ENCODE peak calls at places on chromosomes 16 and 17, in eight cellular contexts. One of them, this sample, is unnamed.

GRCh38 chr17:78176548-78177025 is 8.2 kb downstream of the SYNGR2 start:
- DNase-seq in right lobe of liver: peak; percentile 71
- DNase-seq in mucosa of descending colon: peak; percentile 87
- DNase-seq in sigmoid colon: peak; percentile 84
- DNase-seq in tibial artery: peak; percentile 56
- DNase-seq in stomach: peak; percentile 84
- DNase-seq in fibroblast of the aortic adventitia: peak; percentile 49
- DNase-seq in A549: peak; percentile 86
- DNase-seq in this sample: peak; percentile 87

GRCh38 chr16:10521681-10522274 is 58.6 kb downstream of the EMP2 start:
- DNase-seq in right lobe of liver: peak; percentile 41
- DNase-seq in mucosa of descending colon: no peak
- DNase-seq in sigmoid colon: peak; percentile 76
- DNase-seq in tibial artery: peak; percentile 70
- DNase-seq in stomach: peak; percentile 65
- DNase-seq in fibroblast of the aortic adventitia: peak; percentile 81
- DNase-seq in A549: peak; percentile 45
- DNase-seq in this sample: no peak

GRCh38 chr17:38464251-38464722 is 36.0 kb downstream of the ARHGAP23 start:
- DNase-seq in right lobe of liver: no peak
- DNase-seq in mucosa of descending colon: no peak
- DNase-seq in sigmoid colon: peak; percentile 87
- DNase-seq in tibial artery: peak; percentile 74
- DNase-seq in stomach: peak; percentile 50
- DNase-seq in fibroblast of the aortic adventitia: no peak
- DNase-seq in A549: no peak
- DNase-seq in this sample: no peak

GRCh38 chr16:69660166-69660565 is 66.2 kb downstream of the NQO1 start:
- DNase-seq in right lobe of liver: no peak
- DNase-seq in mucosa of descending colon: no peak
- DNase-seq in sigmoid colon: no peak
- DNase-seq in tibial artery: no peak
- DNase-seq in stomach: no peak
- DNase-seq in fibroblast of the aortic adventitia: no peak
- DNase-seq in A549: no peak
- DNase-seq in this sample: no peak

GRCh38 chr16:89670496-89671431 is 13.1 kb downstream of the SPATA33 start:
- DNase-seq in right lobe of liver: no peak
- DNase-seq in mucosa of descending colon: no peak
- DNase-seq in sigmoid colon: no peak
- DNase-seq in tibial artery: no peak
- DNase-seq in stomach: no peak
- DNase-seq in fibroblast of the aortic adventitia: peak; percentile 34
- DNase-seq in A549: no peak
- DNase-seq in this sample: no peak

GRCh38 chr17:80892019-80892855 is 99.4 kb upstream of the CHMP6 start:
- DNase-seq in right lobe of liver: no peak
- DNase-seq in mucosa of descending colon: peak; percentile 86
- DNase-seq in sigmoid colon: peak; percentile 77
- DNase-seq in tibial artery: peak; percentile 80
- DNase-seq in stomach: no peak
- DNase-seq in fibroblast of the aortic adventitia: peak; percentile 92
- DNase-seq in A549: peak; percentile 97
- DNase-seq in this sample: peak; percentile 83

GRCh38 chr17:15496735-15497134 is 29.3 kb upstream of the CDRT4 start:
- DNase-seq in right lobe of liver: no peak
- DNase-seq in mucosa of descending colon: no peak
- DNase-seq in sigmoid colon: no peak
- DNase-seq in tibial artery: no peak
- DNase-seq in stomach: no peak
- DNase-seq in fibroblast of the aortic adventitia: peak; percentile 10
- DNase-seq in A549: no peak
- DNase-seq in this sample: no peak

GRCh38 chr17:30824002-30824355 is 513 bp downstream of the CRLF3 start:
- DNase-seq in right lobe of liver: peak; percentile 36
- DNase-seq in mucosa of descending colon: no peak
- DNase-seq in sigmoid colon: no peak
- DNase-seq in tibial artery: peak; percentile 34
- DNase-seq in stomach: no peak
- DNase-seq in fibroblast of the aortic adventitia: no peak
- DNase-seq in A549: peak; percentile 64
- DNase-seq in this sample: no peak

GRCh38 chr16:11100239-11100750 is 155.7 kb downstream of the SOCS1 start:
- DNase-seq in right lobe of liver: no peak
- DNase-seq in mucosa of descending colon: no peak
- DNase-seq in sigmoid colon: peak; percentile 92
- DNase-seq in tibial artery: peak; percentile 67
- DNase-seq in stomach: peak; percentile 63
- DNase-seq in fibroblast of the aortic adventitia: peak; percentile 94
- DNase-seq in A549: no peak
- DNase-seq in this sample: peak; percentile 68

GRCh38 chr16:89386337-89386736 is 104.0 kb downstream of the ANKRD11 start:
- DNase-seq in right lobe of liver: no peak
- DNase-seq in mucosa of descending colon: no peak
- DNase-seq in sigmoid colon: peak; percentile 51
- DNase-seq in tibial artery: no peak
- DNase-seq in stomach: no peak
- DNase-seq in fibroblast of the aortic adventitia: no peak
- DNase-seq in A549: no peak
- DNase-seq in this sample: no peak

GRCh38 chr16:85172465-85173071 is 60.3 kb upstream of the CIBAR2 start:
- DNase-seq in right lobe of liver: peak; percentile 71
- DNase-seq in mucosa of descending colon: peak; percentile 43
- DNase-seq in sigmoid colon: no peak
- DNase-seq in tibial artery: no peak
- DNase-seq in stomach: no peak
- DNase-seq in fibroblast of the aortic adventitia: no peak
- DNase-seq in A549: peak; percentile 66
- DNase-seq in this sample: no peak

GRCh38 chr16:85169333-85170065 is 57.2 kb upstream of the CIBAR2 start:
- DNase-seq in right lobe of liver: no peak
- DNase-seq in mucosa of descending colon: peak; percentile 34
- DNase-seq in sigmoid colon: no peak
- DNase-seq in tibial artery: no peak
- DNase-seq in stomach: no peak
- DNase-seq in fibroblast of the aortic adventitia: peak; percentile 34
- DNase-seq in A549: no peak
- DNase-seq in this sample: no peak

GRCh38 chr16:85170066-85171003 is 58.1 kb upstream of the CIBAR2 start:
- DNase-seq in right lobe of liver: no peak
- DNase-seq in mucosa of descending colon: peak; percentile 47
- DNase-seq in sigmoid colon: no peak
- DNase-seq in tibial artery: no peak
- DNase-seq in stomach: no peak
- DNase-seq in fibroblast of the aortic adventitia: no peak
- DNase-seq in A549: no peak
- DNase-seq in this sample: no peak

GRCh38 chr16:85171809-85172464 is 59.7 kb upstream of the CIBAR2 start:
- DNase-seq in right lobe of liver: no peak
- DNase-seq in mucosa of descending colon: peak; percentile 36
- DNase-seq in sigmoid colon: no peak
- DNase-seq in tibial artery: no peak
- DNase-seq in stomach: no peak
- DNase-seq in fibroblast of the aortic adventitia: no peak
- DNase-seq in A549: no peak
- DNase-seq in this sample: no peak

GRCh38 chr16:85171004-85171808 is 58.9 kb upstream of the CIBAR2 start:
- DNase-seq in right lobe of liver: no peak
- DNase-seq in mucosa of descending colon: peak; percentile 41
- DNase-seq in sigmoid colon: no peak
- DNase-seq in tibial artery: no peak
- DNase-seq in stomach: no peak
- DNase-seq in fibroblast of the aortic adventitia: no peak
- DNase-seq in A549: no peak
- DNase-seq in this sample: no peak
- H3K4me3 ChIP-seq in right lobe of liver: peak overlapping the region; percentile 21
- H3K4me3 ChIP-seq in mucosa of descending colon: no peak overlapping the region
- H3K4me3 ChIP-seq in sigmoid colon: peak overlapping the region; percentile 30
- H3K4me3 ChIP-seq in tibial artery: peak overlapping the region; percentile 15
- H3K4me3 ChIP-seq in stomach: peak overlapping the region; percentile 56
- H3K4me3 ChIP-seq in fibroblast of the aortic adventitia: peak overlapping the region; percentile 55
- H3K4me3 ChIP-seq in A549: no peak overlapping the region
- H3K4me3 ChIP-seq in this sample: no peak overlapping the region

GRCh38 chr17:29731589-29731929 is 108.8 kb upstream of the CORO6 start:
- DNase-seq in right lobe of liver: no peak
- DNase-seq in mucosa of descending colon: no peak
- DNase-seq in sigmoid colon: no peak
- DNase-seq in tibial artery: no peak
- DNase-seq in stomach: no peak
- DNase-seq in fibroblast of the aortic adventitia: no peak
- DNase-seq in A549: no peak
- DNase-seq in this sample: no peak

GRCh38 chr17:29732209-29732608 is 109.5 kb upstream of the CORO6 start:
- DNase-seq in right lobe of liver: no peak
- DNase-seq in mucosa of descending colon: no peak
- DNase-seq in sigmoid colon: no peak
- DNase-seq in tibial artery: no peak
- DNase-seq in stomach: no peak
- DNase-seq in fibroblast of the aortic adventitia: no peak
- DNase-seq in A549: no peak
- DNase-seq in this sample: no peak

GRCh38 chr17:29733151-29733550 is 110.4 kb upstream of the CORO6 start:
- DNase-seq in right lobe of liver: no peak
- DNase-seq in mucosa of descending colon: no peak
- DNase-seq in sigmoid colon: no peak
- DNase-seq in tibial artery: no peak
- DNase-seq in stomach: no peak
- DNase-seq in fibroblast of the aortic adventitia: peak; percentile 8
- DNase-seq in A549: no peak
- DNase-seq in this sample: no peak

GRCh38 chr17:29732613-29733012 is 109.9 kb upstream of the CORO6 start:
- DNase-seq in right lobe of liver: no peak
- DNase-seq in mucosa of descending colon: no peak
- DNase-seq in sigmoid colon: no peak
- DNase-seq in tibial artery: no peak
- DNase-seq in stomach: no peak
- DNase-seq in fibroblast of the aortic adventitia: no peak
- DNase-seq in A549: no peak
- DNase-seq in this sample: no peak

GRCh38 chr17:29734640-29735039 is 111.9 kb upstream of the CORO6 start:
- DNase-seq in right lobe of liver: no peak
- DNase-seq in mucosa of descending colon: no peak
- DNase-seq in sigmoid colon: no peak
- DNase-seq in tibial artery: no peak
- DNase-seq in stomach: no peak
- DNase-seq in fibroblast of the aortic adventitia: no peak
- DNase-seq in A549: no peak
- DNase-seq in this sample: no peak
- TF ChIP-seq CTCF in right lobe of liver: no peak
- TF ChIP-seq CTCF in mucosa of descending colon: no peak
- TF ChIP-seq CTCF in sigmoid colon: no peak
- TF ChIP-seq CTCF in tibial artery: no peak
- TF ChIP-seq CTCF in stomach: no peak
- TF ChIP-seq CTCF in fibroblast of the aortic adventitia: no peak
- TF ChIP-seq CTCF in A549: no peak
- TF ChIP-seq CTCF in this sample: no peak

GRCh38 chr17:44137891-44138709 is 3.6 kb upstream of the HROB start:
- DNase-seq in right lobe of liver: peak; percentile 73
- DNase-seq in mucosa of descending colon: peak; percentile 83
- DNase-seq in sigmoid colon: peak; percentile 94
- DNase-seq in tibial artery: peak; percentile 92
- DNase-seq in stomach: peak; percentile 71
- DNase-seq in fibroblast of the aortic adventitia: peak; percentile 98
- DNase-seq in A549: peak; percentile 99
- DNase-seq in this sample: peak; percentile 54
- H3K4me3 ChIP-seq in right lobe of liver: no peak overlapping the region
- H3K4me3 ChIP-seq in mucosa of descending colon: no peak overlapping the region
- H3K4me3 ChIP-seq in sigmoid colon: no peak overlapping the region
- H3K4me3 ChIP-seq in tibial artery: peak overlapping the region; percentile 17
- H3K4me3 ChIP-seq in stomach: peak overlapping the region; percentile 23
- H3K4me3 ChIP-seq in fibroblast of the aortic adventitia: peak overlapping the region; percentile 44
- H3K4me3 ChIP-seq in A549: peak overlapping the region; percentile 33
- H3K4me3 ChIP-seq in this sample: no peak overlapping the region

GRCh38 chr17:2928294-2928890 is 132.2 kb downstream of the RAP1GAP2 start:
- DNase-seq in right lobe of liver: no peak
- DNase-seq in mucosa of descending colon: no peak
- DNase-seq in sigmoid colon: no peak
- DNase-seq in tibial artery: no peak
- DNase-seq in stomach: peak; percentile 55
- DNase-seq in fibroblast of the aortic adventitia: no peak
- DNase-seq in A549: no peak
- DNase-seq in this sample: no peak

GRCh38 chr17:2932946-2933345 is 130.5 kb downstream of the OR1D5 start:
- DNase-seq in right lobe of liver: no peak
- DNase-seq in mucosa of descending colon: no peak
- DNase-seq in sigmoid colon: no peak
- DNase-seq in tibial artery: no peak
- DNase-seq in stomach: no peak
- DNase-seq in fibroblast of the aortic adventitia: no peak
- DNase-seq in A549: no peak
- DNase-seq in this sample: no peak

GRCh38 chr17:2931426-2931825 is 132.0 kb downstream of the OR1D5 start:
- DNase-seq in right lobe of liver: no peak
- DNase-seq in mucosa of descending colon: no peak
- DNase-seq in sigmoid colon: no peak
- DNase-seq in tibial artery: no peak
- DNase-seq in stomach: no peak
- DNase-seq in fibroblast of the aortic adventitia: no peak
- DNase-seq in A549: no peak
- DNase-seq in this sample: no peak

GRCh38 chr17:2931901-2932300 is 131.5 kb downstream of the OR1D5 start:
- DNase-seq in right lobe of liver: no peak
- DNase-seq in mucosa of descending colon: no peak
- DNase-seq in sigmoid colon: no peak
- DNase-seq in tibial artery: no peak
- DNase-seq in stomach: no peak
- DNase-seq in fibroblast of the aortic adventitia: no peak
- DNase-seq in A549: no peak
- DNase-seq in this sample: no peak

DNA sequence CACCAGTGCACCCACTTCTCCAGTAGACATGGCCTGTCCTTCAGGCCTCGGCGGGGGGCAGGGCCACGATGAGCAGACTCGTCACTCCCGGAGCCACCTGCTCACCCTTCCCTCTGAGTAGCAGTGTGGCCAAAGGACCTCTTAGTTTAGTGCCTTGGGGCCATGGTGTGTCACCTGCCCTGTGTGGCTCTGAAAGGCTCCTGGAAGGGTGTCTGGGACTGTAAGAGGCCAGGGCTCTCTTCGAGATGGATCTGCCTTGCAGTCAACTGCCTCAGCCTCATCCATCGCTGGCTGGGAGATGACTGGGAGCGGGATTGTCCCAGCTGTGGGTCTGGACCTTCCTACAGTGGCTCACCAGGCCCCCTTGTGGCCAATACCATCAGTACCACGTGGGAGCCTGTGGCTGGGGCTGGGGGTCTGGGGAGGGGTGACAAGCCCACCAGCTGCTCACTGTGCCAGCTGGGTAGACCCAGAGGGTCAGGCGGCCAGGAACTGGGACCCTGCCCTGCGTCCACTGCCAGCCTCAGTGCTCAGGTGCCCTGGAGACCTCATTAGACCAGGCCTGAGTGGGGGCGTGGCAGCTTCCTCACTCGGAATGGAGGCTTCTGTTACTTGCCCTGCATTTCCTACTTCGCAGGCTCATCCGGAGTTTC is 133.4 kb downstream of the OR1D5 start:
- DNase-seq in right lobe of liver: peak; percentile 40
- DNase-seq in mucosa of descending colon: peak; percentile 64
- DNase-seq in sigmoid colon: no peak
- DNase-seq in tibial artery: no peak
- DNase-seq in stomach: peak; percentile 71
- DNase-seq in fibroblast of the aortic adventitia: peak; percentile 11
- DNase-seq in A549: peak; percentile 83
- DNase-seq in this sample: no peak
- TF ChIP-seq CTCF in right lobe of liver: peak; percentile 58
- TF ChIP-seq CTCF in mucosa of descending colon: peak; percentile 62
- TF ChIP-seq CTCF in sigmoid colon: peak; percentile 61
- TF ChIP-seq CTCF in tibial artery: peak; percentile 12
- TF ChIP-seq CTCF in stomach: peak; percentile 68
- TF ChIP-seq CTCF in fibroblast of the aortic adventitia: peak; percentile 55
- TF ChIP-seq CTCF in A549: peak; percentile 89
- TF ChIP-seq CTCF in this sample: peak; percentile 81